ENCODE peak calls at places on chromosomes 7 and 10, in eight cellular contexts. E is fibroblast of lung, V is RKO, P is cerebellar cortex, O is ureter, R is substantia nigra, W is NCI-H345, F is thoracic aorta. T is an unnamed sample.

GRCh38 chr10:3532644-3533043 is 252.4 kb downstream of the KLF6 start:
- DNase-seq in E (no peak), V (no peak), P (no peak), O (peak; percentile 62), R (no peak), W (no peak), F (no peak), T (no peak)

GRCh38 chr7:117127585-117128168 is 174.4 kb downstream of the ST7 start:
- DNase-seq in E (peak; percentile 76), V (peak; percentile 81), P (peak; percentile 92), O (no peak), R (no peak), W (peak; percentile 57), F (no peak), T (peak; percentile 26)

GRCh38 chr10:73906524-73907447 is 4.1 kb upstream of the PLAU start:
- DNase-seq in E (peak; percentile 100), V (no peak), P (peak; percentile 57), O (peak; percentile 78), R (no peak), W (no peak), F (peak; percentile 43), T (peak; percentile 68)

GRCh38 chr10:88731296-88731695 is 25.2 kb downstream of the LIPK start:
- DNase-seq in E (no peak), V (no peak), P (no peak), O (no peak), R (no peak), W (no peak), F (no peak), T (no peak)

GRCh38 chr7:77933394-77933793 is 134.8 kb downstream of the PHTF2 start:
- DNase-seq in E (peak; percentile 21), V (peak; percentile 62), P (no peak), O (no peak), R (no peak), W (no peak), F (no peak), T (no peak)

GRCh38 chr7:52634996-52635395 is 400.4 kb upstream of the POM121L12 start:
- DNase-seq in E (no peak), V (no peak), P (no peak), O (no peak), R (no peak), W (no peak), F (no peak), T (no peak)

GRCh38 chr10:11793762-11794479 is 29.2 kb upstream of the PROSER2 start:
- DNase-seq in E (peak; percentile 26), V (peak; percentile 33), P (no peak), O (no peak), R (no peak), W (no peak), F (no peak), T (no peak)

GRCh38 chr10:60397792-60398191 is 8.1 kb upstream of the ANK3 start:
- DNase-seq in E (no peak), V (no peak), P (no peak), O (no peak), R (no peak), W (no peak), F (no peak), T (no peak)

GRCh38 chr10:118332948-118333710 is 9.0 kb downstream of the FAM204A start:
- DNase-seq in E (peak; percentile 25), V (no peak), P (peak; percentile 11), O (no peak), R (no peak), W (peak; percentile 80), F (no peak), T (no peak)

GRCh38 chr7:111931016-111931517 is 275.1 kb downstream of the DOCK4 start:
- DNase-seq in E (peak; percentile 65), V (no peak), P (no peak), O (no peak), R (no peak), W (no peak), F (no peak), T (no peak)

GRCh38 chr7:105009667-105010537 is 4.1 kb upstream of the KMT2E start:
- DNase-seq in E (no peak), V (no peak), P (peak; percentile 47), O (no peak), R (no peak), W (no peak), F (no peak), T (no peak)

GRCh38 chr7:143245123-143245522 is 18.1 kb upstream of the GSTK1 start:
- DNase-seq in E (no peak), V (peak; percentile 41), P (no peak), O (no peak), R (no peak), W (no peak), F (no peak), T (no peak)

GRCh38 chr10:103153302-103153759 is 39.7 kb downstream of the NT5C2 start:
- DNase-seq in E (peak; percentile 64), V (no peak), P (peak; percentile 73), O (no peak), R (peak; percentile 18), W (no peak), F (no peak), T (peak; percentile 19)

GRCh38 chr7:1176891-1177373 is 16.9 kb upstream of the ZFAND2A start:
- DNase-seq in E (peak; percentile 58), V (peak; percentile 72), P (peak; percentile 57), O (no peak), R (no peak), W (peak; percentile 55), F (no peak), T (peak; percentile 61)

GRCh38 chr10:78700413-78700812 is 368.4 kb upstream of the ZMIZ1 start:
- DNase-seq in E (no peak), V (no peak), P (no peak), O (peak; percentile 55), R (no peak), W (no peak), F (no peak), T (no peak)

T was measured in tibial nerve.